ENCODE peak calls at places on chromosomes 12 and 14, in seven cellular contexts. Y is cardiac muscle cell, L is Calu3, U is neural progenitor cell, J is mesothelial cell of epicardium, E is PC-9, V is GM13977. T is an unnamed sample.

GRCh38 chr12:89328483-89329030 is 23.7 kb downstream of the DUSP6 start:
- DNase-seq in Y (no peak), J (no peak), E (no peak), L (peak), U (no peak), V (no peak), T (no peak)

GRCh38 chr12:117890137-117890536 is 78.7 kb downstream of the KSR2 start:
- DNase-seq in V (peak), U (no peak), Y (no peak), E (no peak), J (no peak), L (no peak), T (no peak)

GRCh38 chr12:42261708-42262107 is 23.7 kb upstream of the YAF2 start:
- DNase-seq in V (no peak), J (no peak), Y (no peak), E (no peak), L (no peak), U (no peak), T (no peak)

GRCh38 chr12:42981379-42981778 is 391.8 kb upstream of the PRICKLE1 start:
- DNase-seq in Y (no peak), V (no peak), L (no peak), E (no peak), J (no peak), U (peak), T (no peak)

GRCh38 chr14:90828642-90829487 is 12.6 kb upstream of the TTC7B start:
- DNase-seq in V (peak), L (no peak), E (no peak), U (no peak), Y (no peak), J (no peak), T (no peak)

GRCh38 chr12:49288922-49289555 is 5.9 kb upstream of the PRPH start:
- DNase-seq in V (no peak), U (no peak), J (no peak), Y (no peak), E (no peak), L (no peak), T (no peak)

GRCh38 chr14:92785601-92786426 is 8.3 kb upstream of the GOLGA5 start:
- DNase-seq in J (no peak), U (no peak), Y (peak), L (peak), V (no peak), E (peak), T (no peak)

GRCh38 chr12:92547906-92548305 is 154.9 kb upstream of the PLEKHG7 start:
- DNase-seq in Y (no peak), L (no peak), J (no peak), E (no peak), U (no peak), V (no peak), T (no peak)

GRCh38 chr12:7144414-7145120 is 14.4 kb downstream of the CLSTN3 start:
- DNase-seq in J (no peak), Y (peak), V (peak), L (no peak), U (peak), E (no peak), T (no peak)

GRCh38 chr14:51821822-51822221 is 38.6 kb upstream of the GNG2 start:
- DNase-seq in Y (no peak), U (no peak), V (no peak), J (no peak), E (no peak), L (no peak), T (no peak)

GRCh38 chr12:2265461-2266167 is 212.8 kb downstream of the CACNA1C start:
- DNase-seq in U (no peak), Y (peak), J (no peak), E (no peak), V (no peak), L (no peak), T (no peak)

GRCh38 chr14:92316116-92316515 is 6.8 kb upstream of the SLC24A4 start:
- DNase-seq in E (no peak), V (no peak), U (no peak), L (no peak), Y (no peak), J (no peak), T (no peak)

GRCh38 chr12:120761581-120761980 is 36.0 kb downstream of the ACADS start:
- DNase-seq in U (no peak), V (no peak), L (no peak), Y (peak), J (peak), E (no peak), T (peak)

GRCh38 chr12:17334784-17335183 is 728.8 kb upstream of the LMO3 start:
- DNase-seq in L (no peak), Y (no peak), V (no peak), J (no peak), U (no peak), E (peak), T (no peak)

GRCh38 chr12:91432079-91432478 is 249.5 kb upstream of the DCN start:
- DNase-seq in V (no peak), Y (peak), E (no peak), J (no peak), U (peak), L (no peak), T (no peak)

GRCh38 chr14:34113991-34114390 is 163.1 kb upstream of the EGLN3 start:
- DNase-seq in E (no peak), U (no peak), Y (no peak), L (no peak), J (no peak), V (no peak), T (no peak)

GRCh38 chr14:68814376-68815287 is 21.8 kb upstream of the ZFP36L1 start:
- DNase-seq in E (peak), U (peak), V (peak), L (peak), J (no peak), Y (peak), T (no peak)

GRCh38 chr12:114355389-114356088 is 50.4 kb downstream of the TBX5 start:
- DNase-seq in V (no peak), L (no peak), J (no peak), Y (peak), E (no peak), U (peak), T (no peak)

GRCh38 chr12:25189656-25190055 is 5.3 kb downstream of the DNAI7 start:
- DNase-seq in J (no peak), L (no peak), Y (no peak), E (no peak), V (no peak), U (no peak), T (no peak)

GRCh38 chr14:77206877-77207389 is 25.3 kb downstream of the TMEM63C start:
- DNase-seq in U (no peak), Y (no peak), E (no peak), J (no peak), L (no peak), V (no peak), T (no peak)

GRCh38 chr12:2451025-2451424 is 343.7 kb upstream of the FKBP4 start:
- DNase-seq in Y (no peak), L (no peak), J (no peak), U (no peak), V (no peak), E (no peak), T (no peak)

GRCh38 chr12:6277982-6278438 is 32.5 kb upstream of the PLEKHG6 start:
- DNase-seq in Y (no peak), V (peak), E (peak), J (no peak), L (peak), U (no peak), T (no peak)

GRCh38 chr14:24565766-24566165 is 10.3 kb downstream of the CTSG start:
- DNase-seq in U (no peak), E (no peak), L (no peak), Y (no peak), V (no peak), J (no peak), T (no peak)

GRCh38 chr12:64890873-64891468 is 66.5 kb downstream of the TBC1D30 start:
- DNase-seq in L (peak), J (no peak), E (no peak), Y (peak), V (peak), U (peak), T (peak)

GRCh38 chr12:71662861-71663560 is 637 bp downstream of the ZFC3H1 start:
- DNase-seq in U (peak), L (peak), V (peak), Y (peak), E (peak), J (peak), T (no peak)

GRCh38 chr12:65300679-65301349 is 22.3 kb downstream of the MSRB3 start:
- DNase-seq in L (peak), J (no peak), V (no peak), U (peak), Y (peak), E (peak), T (no peak)

GRCh38 chr12:55068416-55069010 is 48.7 kb downstream of the NEUROD4 start:
- DNase-seq in J (no peak), U (peak), Y (peak), V (peak), L (peak), E (no peak), T (peak)

GRCh38 chr12:3152013-3152412 is 74.8 kb downstream of the TSPAN9 start:
- DNase-seq in J (no peak), L (no peak), E (no peak), V (no peak), Y (peak), U (peak), T (no peak)

GRCh38 chr12:29907486-29907885 is 123.7 kb upstream of the TMTC1 start:
- DNase-seq in J (no peak), L (no peak), E (no peak), U (no peak), Y (peak), V (no peak), T (no peak)

GRCh38 chr14:102821252-102821651 is 44.0 kb downstream of the TRAF3 start:
- DNase-seq in J (no peak), E (no peak), V (no peak), Y (no peak), U (no peak), L (no peak), T (no peak)

GRCh38 chr12:31715283-31715825 is 13.5 kb downstream of the AMN1 start:
- DNase-seq in J (no peak), E (peak), Y (peak), U (no peak), L (peak), V (peak), T (no peak)

GRCh38 chr12:104130760-104131159 is 7.2 kb downstream of the NFYB start:
- DNase-seq in E (no peak), Y (no peak), J (no peak), L (no peak), V (no peak), U (no peak), T (no peak)

GRCh38 chr14:61589691-61590521 is 105.4 kb upstream of the HIF1A start:
- DNase-seq in E (no peak), J (no peak), Y (no peak), L (no peak), U (peak), V (no peak), T (no peak)

GRCh38 chr14:33808187-33808586 is 142.7 kb downstream of the EGLN3 start:
- DNase-seq in L (no peak), Y (no peak), E (no peak), U (no peak), V (no peak), J (no peak), T (no peak)

GRCh38 chr12:95574799-95575452 is 23.6 kb upstream of the USP44 start:
- DNase-seq in L (peak), J (no peak), E (peak), V (no peak), U (peak), Y (peak), T (no peak)
- TF ChIP-seq CTCF in L (peak), J (peak), E (peak), V (peak), U (peak), Y (peak), T (peak)

DNA sequence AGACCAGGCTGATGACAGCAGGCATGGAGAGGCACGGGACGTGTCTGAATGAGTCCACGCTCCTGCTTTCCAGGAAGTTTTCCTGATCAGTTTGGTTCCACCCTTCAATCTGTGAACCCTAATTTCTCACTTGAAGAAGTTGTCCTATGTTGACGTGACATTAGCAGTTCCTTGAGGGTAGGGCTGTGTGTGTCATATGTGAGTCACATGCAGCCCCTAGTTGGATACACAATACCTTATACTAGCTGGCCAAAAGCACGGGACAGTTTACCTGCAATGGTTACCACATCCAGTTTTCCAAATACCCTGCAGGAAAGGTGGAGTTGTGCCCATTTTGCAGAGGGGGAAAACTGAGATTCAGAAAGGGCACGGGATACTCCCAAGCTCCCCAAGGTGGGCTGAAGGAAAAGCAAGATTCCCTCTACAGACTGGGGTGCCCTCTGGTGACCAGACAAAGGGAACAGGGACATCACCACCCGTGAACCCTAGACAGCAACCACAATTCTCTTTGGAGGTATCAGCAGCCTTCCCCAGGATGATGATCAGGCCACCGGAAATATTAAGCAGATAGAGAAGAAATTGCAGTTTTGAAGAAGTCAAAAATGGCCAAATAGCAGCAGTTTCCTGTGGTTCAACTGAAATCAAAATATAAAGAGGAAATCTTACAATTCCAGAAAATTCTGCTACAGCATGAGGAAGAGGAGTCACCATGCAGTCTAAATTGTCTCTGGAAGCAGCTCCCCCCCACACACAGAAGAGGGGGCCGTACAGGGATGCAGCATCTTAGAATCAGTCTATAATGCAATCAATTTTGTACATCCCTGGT is 194.4 kb downstream of the PHETA1 start:
- DNase-seq in Y (peak), E (no peak), L (no peak), V (peak), J (no peak), U (peak), T (no peak)
- TF ChIP-seq CTCF in Y (peak), E (no peak), L (no peak), V (peak), J (no peak), U (peak), T (peak)

DNA sequence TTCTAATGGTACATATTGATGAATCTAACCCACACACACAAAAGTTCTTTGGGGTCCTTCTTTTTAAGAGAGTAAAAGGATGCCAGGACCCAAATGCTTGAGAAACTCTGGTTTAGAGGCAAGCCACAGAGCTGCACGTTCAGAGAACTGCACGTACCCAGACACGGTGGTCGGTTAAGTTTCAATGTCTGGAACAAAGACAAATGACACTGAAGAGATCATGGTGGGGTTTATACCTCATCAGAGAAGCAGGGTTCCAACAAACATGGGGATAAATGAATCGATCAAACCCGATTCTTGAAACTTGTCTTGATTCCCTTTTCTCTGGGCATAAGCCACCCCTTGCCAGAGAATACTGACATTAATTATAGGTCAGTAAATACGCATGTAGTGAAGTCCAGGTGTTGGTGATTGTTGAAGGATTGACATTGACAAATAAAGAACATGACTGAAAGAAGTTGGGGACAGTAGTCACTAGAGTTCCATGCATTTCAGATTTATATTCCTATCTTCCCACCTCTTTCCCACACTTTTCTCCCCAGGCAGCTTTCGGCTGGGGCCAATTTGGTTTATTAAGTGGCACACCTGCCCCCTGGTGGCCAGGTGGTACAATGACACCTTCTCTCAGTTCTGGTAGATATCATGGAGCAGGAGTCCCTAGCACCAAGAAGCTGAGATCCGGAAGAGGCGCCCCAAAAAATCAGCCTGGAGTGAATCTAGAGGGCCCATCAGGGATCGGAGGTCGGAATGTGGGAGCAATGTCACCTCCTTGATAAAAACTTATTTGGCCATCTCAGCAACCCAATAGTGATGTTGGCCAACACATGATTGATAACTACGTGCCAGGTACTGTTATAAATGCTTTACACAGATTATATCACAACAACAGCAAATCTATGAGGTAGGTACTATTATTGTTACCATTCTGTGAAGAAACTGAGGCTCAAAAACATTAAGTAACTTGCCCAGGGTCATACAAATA is 17.8 kb upstream of the HDAC7 start:
- DNase-seq in V (peak), E (peak), J (peak), L (peak), Y (peak), U (peak), T (no peak)
- TF ChIP-seq CTCF in V (peak), E (peak), J (peak), L (peak), Y (peak), U (peak), T (peak)

GRCh38 chr14:38056270-38056669 is 151.4 kb upstream of the SSTR1 start:
- DNase-seq in V (no peak), U (peak), L (no peak), J (no peak), Y (no peak), E (no peak), T (no peak)

GRCh38 chr14:38053684-38054083 is 154.0 kb upstream of the SSTR1 start:
- DNase-seq in U (no peak), V (no peak), J (no peak), L (no peak), E (no peak), Y (no peak), T (no peak)
- TF ChIP-seq CTCF in U (no peak), V (no peak), J (no peak), L (no peak), E (no peak), Y (no peak), T (no peak)

GRCh38 chr14:87896393-87897380 is 96.3 kb downstream of the GALC start:
- DNase-seq in L (peak), J (no peak), Y (peak), U (peak), E (no peak), V (peak), T (no peak)
- TF ChIP-seq CTCF in L (no peak), J (peak), Y (peak), U (peak), E (peak), V (peak), T (no peak)

GRCh38 chr12:110281549-110282342 is 699 bp downstream of the ATP2A2 start:
- DNase-seq in V (peak), E (peak), L (peak), U (no peak), J (peak), Y (peak), T (no peak)

GRCh38 chr12:110279561-110279960 is 1.5 kb upstream of the ATP2A2 start:
- DNase-seq in V (no peak), J (no peak), L (no peak), E (no peak), Y (no peak), U (peak), T (no peak)

GRCh38 chr12:110282343-110282860 is 1.4 kb downstream of the ATP2A2 start:
- DNase-seq in J (no peak), L (no peak), Y (no peak), U (no peak), E (no peak), V (no peak), T (no peak)

GRCh38 chr12:110279976-110280783 is 867 bp upstream of the ATP2A2 start:
- DNase-seq in J (peak), U (peak), E (peak), V (peak), Y (no peak), L (peak), T (no peak)

DNA sequence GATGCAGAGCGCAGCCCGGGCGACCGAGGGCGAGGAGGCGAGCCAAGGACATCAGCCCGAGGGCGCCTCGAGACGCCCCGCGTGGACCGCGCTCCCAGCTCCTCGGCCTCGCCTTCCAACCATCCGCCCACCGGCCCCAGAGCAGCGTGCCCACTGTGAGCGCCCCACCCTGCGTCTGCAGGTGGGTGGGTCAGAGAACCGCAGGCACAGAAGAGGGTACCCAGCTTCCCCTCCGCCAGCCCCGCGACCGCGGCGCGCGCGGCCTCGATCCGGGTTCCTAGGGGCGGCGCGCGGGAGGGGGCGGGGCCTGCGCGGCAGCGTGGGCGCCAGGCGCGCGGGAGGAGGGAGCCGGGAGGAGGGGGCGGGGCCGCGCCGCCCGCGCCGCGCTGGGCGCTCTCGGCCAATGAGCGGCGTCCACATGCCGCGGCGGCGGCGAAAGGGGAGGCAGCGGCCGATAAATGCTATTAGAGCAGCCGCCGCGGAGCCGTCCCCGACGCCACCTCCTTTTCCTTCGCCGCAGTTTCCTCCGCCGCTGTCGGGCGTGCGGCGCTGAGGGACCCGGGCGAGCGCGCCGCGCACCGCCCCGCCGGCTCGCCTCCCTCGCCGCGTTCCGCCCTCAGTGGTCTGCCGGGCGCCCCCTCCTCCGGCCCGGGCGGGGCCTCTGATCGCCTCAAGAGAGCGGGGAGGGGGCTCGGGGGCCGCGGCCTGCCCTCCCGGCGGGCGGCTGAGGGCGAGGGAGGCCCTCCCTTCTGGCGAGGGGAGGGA is at the start of gene ATP2A2:
- DNase-seq in Y (peak), U (peak), E (peak), L (peak), J (peak), V (peak), T (no peak)
- TF ChIP-seq CTCF in Y (no peak), U (no peak), E (no peak), L (no peak), J (no peak), V (no peak), T (no peak)

GRCh38 chr14:74975059-74975810 is 19.8 kb upstream of the PGF start:
- DNase-seq in E (no peak), U (no peak), Y (peak), J (no peak), V (no peak), L (no peak), T (no peak)

GRCh38 chr14:74976264-74977113 is 21.1 kb upstream of the PGF start:
- DNase-seq in L (no peak), E (no peak), V (no peak), Y (no peak), U (no peak), J (no peak), T (no peak)

GRCh38 chr14:74974364-74975058 is 19.1 kb upstream of the PGF start:
- DNase-seq in V (no peak), Y (peak), J (no peak), L (no peak), U (peak), E (no peak), T (no peak)

GRCh38 chr14:74973003-74973614 is 17.7 kb upstream of the PGF start:
- DNase-seq in J (no peak), E (peak), Y (peak), L (no peak), V (no peak), U (no peak), T (no peak)

GRCh38 chr14:74973905-74974363 is 18.5 kb upstream of the PGF start:
- DNase-seq in J (no peak), E (no peak), Y (no peak), L (no peak), U (no peak), V (no peak), T (no peak)
- TF ChIP-seq CTCF in J (no peak), E (no peak), Y (no peak), L (no peak), U (no peak), V (no peak), T (no peak)

GRCh38 chr12:94074970-94075695 is 73.2 kb upstream of the PLXNC1 start:
- DNase-seq in L (no peak), E (no peak), U (peak), Y (peak), J (no peak), V (peak), T (no peak)
- TF ChIP-seq CTCF in L (no peak), E (peak), U (peak), Y (peak), J (no peak), V (peak), T (peak)

T was measured in keratinocyte.